ENCODE peak calls at places on chromosomes 11 and 22, in eight cellular contexts. U, F, Q, L, J, T, V and E are unnamed samples.
A peak's percentile ranks its signal among the peaks of the same experiment; 100 is the strongest.

GRCh38 chr11:40306938-40307548 is 1152.4 kb downstream of the LRRC4C start:
- DNase-seq in U (peak; percentile 49), F (no peak), Q (peak; percentile 65), L (peak; percentile 61), J (no peak), T (no peak), V (no peak), E (no peak)

GRCh38 chr11:8097062-8097814 is 16.2 kb downstream of the TUB start:
- DNase-seq in U (no peak), F (no peak), Q (peak; percentile 69), L (no peak), J (no peak), T (no peak), V (no peak), E (no peak)

GRCh38 chr11:91912322-91912721 is 312.3 kb upstream of the FAT3 start:
- DNase-seq in U (no peak), F (no peak), Q (no peak), L (no peak), J (no peak), T (no peak), V (no peak), E (no peak)

GRCh38 chr11:61815790-61816735 is 740 bp downstream of the FADS1 start:
- DNase-seq in U (peak; percentile 79), F (peak; percentile 71), Q (peak; percentile 73), L (peak; percentile 83), J (peak; percentile 73), T (peak; percentile 59), V (peak; percentile 69), E (no peak)

GRCh38 chr11:100785148-100785983 is 98.3 kb downstream of the ARHGAP42 start:
- DNase-seq in U (peak; percentile 29), F (no peak), Q (no peak), L (no peak), J (peak; percentile 23), T (no peak), V (no peak), E (no peak)

GRCh38 chr11:126669416-126669815 is 313.9 kb downstream of the ST3GAL4 start:
- DNase-seq in U (no peak), F (no peak), Q (peak; percentile 52), L (no peak), J (no peak), T (no peak), V (no peak), E (no peak)

GRCh38 chr11:71947498-71947897 is 18.7 kb downstream of the RNF121 start:
- DNase-seq in U (peak; percentile 52), F (no peak), Q (no peak), L (peak; percentile 24), J (no peak), T (no peak), V (no peak), E (no peak)

GRCh38 chr22:35355744-35356420 is 25.0 kb upstream of the HMOX1 start:
- DNase-seq in U (no peak), F (peak; percentile 81), Q (peak; percentile 42), L (peak; percentile 32), J (no peak), T (no peak), V (no peak), E (no peak)

GRCh38 chr22:24417901-24418641 is 9.3 kb upstream of the ADORA2A start:
- DNase-seq in U (no peak), F (no peak), Q (peak; percentile 56), L (peak; percentile 69), J (no peak), T (no peak), V (no peak), E (no peak)

GRCh38 chr22:35620624-35621245 is 3.6 kb upstream of the MB start:
- DNase-seq in U (peak; percentile 39), F (no peak), Q (peak; percentile 38), L (peak; percentile 54), J (no peak), T (no peak), V (no peak), E (no peak)

GRCh38 chr11:119266517-119267255 is 50.2 kb downstream of the MCAM start:
- DNase-seq in U (no peak), F (no peak), Q (no peak), L (no peak), J (no peak), T (no peak), V (no peak), E (no peak)

GRCh38 chr22:31647516-31647915 is 14.5 kb downstream of the PISD start:
- DNase-seq in U (no peak), F (no peak), Q (peak; percentile 90), L (peak; percentile 93), J (no peak), T (peak; percentile 80), V (no peak), E (no peak)

GRCh38 chr11:57031541-57031940 is 42.8 kb downstream of the OR5AK2 start:
- DNase-seq in U (no peak), F (no peak), Q (no peak), L (no peak), J (no peak), T (no peak), V (no peak), E (no peak)

GRCh38 chr22:44221710-44222475 is 41.2 kb downstream of the PARVG start:
- DNase-seq in U (no peak), F (no peak), Q (no peak), L (no peak), J (no peak), T (no peak), V (no peak), E (no peak)
- H3K4me3 ChIP-seq in U (no peak overlapping the region), F (no peak overlapping the region), Q (no peak overlapping the region), L (no peak overlapping the region), J (no peak overlapping the region), T (no peak overlapping the region), V (no peak overlapping the region), E (no peak overlapping the region)

GRCh38 chr11:1640076-1640946 is 10.7 kb downstream of the KRTAP5-5 start:
- DNase-seq in U (peak; percentile 50), F (peak; percentile 45), Q (peak; percentile 10), L (peak; percentile 30), J (no peak), T (no peak), V (peak; percentile 60), E (no peak)
- TF ChIP-seq CTCF in U (peak; percentile 73), F (peak; percentile 92), Q (peak; percentile 66), L (peak; percentile 89), J (peak; percentile 81), T (peak; percentile 84), V (peak; percentile 62), E (peak; percentile 82)

GRCh38 chr11:67613960-67614715 is 7.4 kb downstream of the NDUFV1 start:
- DNase-seq in U (peak; percentile 46), F (peak; percentile 77), Q (peak; percentile 24), L (peak; percentile 48), J (peak; percentile 60), T (no peak), V (no peak), E (no peak)
- H3K4me3 ChIP-seq in U (no peak overlapping the region), F (no peak overlapping the region), Q (peak overlapping the region; percentile 29), L (peak overlapping the region; percentile 22), J (peak overlapping the region; percentile 61), T (peak overlapping the region; percentile 20), V (peak overlapping the region; percentile 46), E (peak overlapping the region; percentile 42)

GRCh38 chr11:93196816-93197382 is 892 bp downstream of the SLC36A4 start:
- DNase-seq in U (no peak), F (no peak), Q (peak; percentile 49), L (no peak), J (no peak), T (peak; percentile 4), V (no peak), E (peak; percentile 60)
- TF ChIP-seq CTCF in U (no peak), F (no peak), Q (peak; percentile 48), L (peak; percentile 57), J (peak; percentile 49), T (peak; percentile 48), V (no peak), E (peak; percentile 50)

GRCh38 chr22:38177044-38177443 is 4.6 kb downstream of the PLA2G6 start:
- DNase-seq in U (no peak), F (no peak), Q (no peak), L (no peak), J (no peak), T (no peak), V (no peak), E (no peak)
- H3K4me3 ChIP-seq in U (no peak overlapping the region), F (no peak overlapping the region), Q (no peak overlapping the region), L (no peak overlapping the region), J (no peak overlapping the region), T (no peak overlapping the region), V (no peak overlapping the region), E (no peak overlapping the region)

GRCh38 chr11:75785187-75785586 is 16.6 kb downstream of the DGAT2 start:
- DNase-seq in U (no peak), F (no peak), Q (no peak), L (no peak), J (no peak), T (no peak), V (no peak), E (no peak)

GRCh38 chr11:75786101-75786736 is 17.6 kb downstream of the DGAT2 start:
- DNase-seq in U (no peak), F (no peak), Q (no peak), L (no peak), J (no peak), T (no peak), V (no peak), E (no peak)

GRCh38 chr11:75784085-75784478 is 15.5 kb downstream of the DGAT2 start:
- DNase-seq in U (no peak), F (no peak), Q (no peak), L (no peak), J (no peak), T (no peak), V (no peak), E (no peak)

GRCh38 chr11:75783416-75784084 is 15.0 kb downstream of the DGAT2 start:
- DNase-seq in U (no peak), F (no peak), Q (no peak), L (no peak), J (no peak), T (no peak), V (no peak), E (no peak)

GRCh38 chr11:75784506-75784905 is 15.9 kb downstream of the DGAT2 start:
- DNase-seq in U (no peak), F (no peak), Q (no peak), L (no peak), J (no peak), T (no peak), V (no peak), E (no peak)
- TF ChIP-seq CTCF in U (no peak), F (no peak), Q (no peak), L (no peak), J (no peak), T (no peak), V (no peak), E (no peak)

GRCh38 chr11:15653191-15653590 is 538.5 kb downstream of the INSC start:
- DNase-seq in U (no peak), F (no peak), Q (no peak), L (no peak), J (no peak), T (no peak), V (no peak), E (no peak)
- H3K4me3 ChIP-seq in U (no peak overlapping the region), F (no peak overlapping the region), Q (no peak overlapping the region), L (no peak overlapping the region), J (no peak overlapping the region), T (no peak overlapping the region), V (no peak overlapping the region), E (no peak overlapping the region)